ENCODE peak calls at places on chromosomes 1 and 21, in five cellular contexts. J, B, X, M and U are unnamed samples.

GRCh38 chr1:97314685-97315084 is 593.1 kb downstream of the PTBP2 start:
- DNase-seq in J (no peak), X (no peak), B (no peak), M (no peak), U (no peak)

GRCh38 chr1:182309631-182310351 is 81.8 kb downstream of the GLUL start:
- DNase-seq in X (no peak), B (no peak), M (no peak), J (peak; percentile 57), U (no peak)

GRCh38 chr1:225424562-225425210 is 3.2 kb downstream of the LBR start:
- DNase-seq in B (no peak), J (no peak), X (peak; percentile 55), M (no peak), U (no peak)

GRCh38 chr1:17837631-17838030 is 82.5 kb downstream of the ACTL8 start:
- DNase-seq in X (no peak), B (no peak), M (no peak), J (no peak), U (no peak)

GRCh38 chr1:16617778-16618580 is 4.6 kb upstream of the NBPF1 start:
- DNase-seq in B (no peak), M (no peak), J (peak; percentile 23), X (no peak), U (no peak)

GRCh38 chr1:94025383-94026340 is 95.3 kb downstream of the ABCA4 start:
- DNase-seq in M (no peak), X (peak; percentile 69), J (peak; percentile 44), B (no peak), U (no peak)

GRCh38 chr1:196114193-196114592 is 494.0 kb downstream of the KCNT2 start:
- DNase-seq in M (no peak), B (no peak), X (peak; percentile 19), J (no peak), U (no peak)

GRCh38 chr1:231918239-231919015 is 291.8 kb downstream of the DISC1 start:
- DNase-seq in B (no peak), X (no peak), J (no peak), M (no peak), U (no peak)

GRCh38 chr21:26840912-26841311 is 4.3 kb downstream of the ADAMTS1 start:
- DNase-seq in M (peak; percentile 57), J (no peak), B (no peak), X (peak; percentile 82), U (peak; percentile 86)

GRCh38 chr1:18266391-18266790 is 158.8 kb downstream of the IGSF21 start:
- DNase-seq in X (no peak), B (no peak), M (no peak), J (no peak), U (no peak)

GRCh38 chr1:17351598-17352324 is 20.2 kb upstream of the PADI6 start:
- DNase-seq in B (no peak), X (no peak), M (no peak), J (no peak), U (no peak)

GRCh38 chr1:145917595-145917994 is 922 bp downstream of the PEX11B start:
- DNase-seq in M (no peak), B (no peak), J (no peak), X (no peak), U (no peak)

GRCh38 chr1:110440877-110441276 is 10.1 kb upstream of the PROK1 start:
- DNase-seq in B (peak; percentile 15), J (no peak), M (no peak), X (peak; percentile 23), U (no peak)

GRCh38 chr21:46150491-46151121 is 4.8 kb downstream of the FTCD start:
- DNase-seq in B (no peak), M (no peak), J (no peak), X (no peak), U (no peak)

GRCh38 chr1:208535518-208535917 is 291.3 kb upstream of the PLXNA2 start:
- DNase-seq in M (no peak), B (no peak), J (no peak), X (no peak), U (no peak)

GRCh38 chr1:38370716-38371504 is 324.3 kb upstream of the POU3F1 start:
- DNase-seq in B (no peak), J (no peak), X (no peak), M (no peak), U (no peak)

GRCh38 chr1:9182784-9183257 is 51.8 kb upstream of the H6PD start:
- DNase-seq in X (no peak), M (peak; percentile 34), B (no peak), J (no peak), U (no peak)

GRCh38 chr1:178011101-178011828 is 41.4 kb upstream of the SEC16B start:
- DNase-seq in M (no peak), J (no peak), X (peak; percentile 5), B (no peak), U (no peak)

GRCh38 chr1:36124404-36125128 is 456 bp downstream of the COL8A2 start:
- DNase-seq in J (no peak), M (no peak), X (no peak), B (no peak), U (no peak)

GRCh38 chr1:25017436-25018109 is 87.5 kb upstream of the RUNX3 start:
- DNase-seq in J (no peak), M (no peak), X (peak; percentile 17), B (no peak), U (no peak)

GRCh38 chr1:210828996-210829596 is 304.9 kb downstream of the KCNH1 start:
- DNase-seq in X (no peak), B (no peak), J (no peak), M (no peak), U (no peak)

GRCh38 chr1:248696261-248696660 is 6.3 kb downstream of the OR14I1 start:
- DNase-seq in J (peak; percentile 49), B (no peak), X (no peak), M (no peak), U (no peak)

GRCh38 chr1:30692201-30692947 is 31.0 kb downstream of the MATN1 start:
- DNase-seq in J (no peak), M (no peak), B (no peak), X (no peak), U (no peak)

GRCh38 chr1:240906477-240906876 is 294.5 kb upstream of the GREM2 start:
- DNase-seq in B (no peak), X (no peak), J (peak; percentile 62), M (no peak), U (no peak)

DNA sequence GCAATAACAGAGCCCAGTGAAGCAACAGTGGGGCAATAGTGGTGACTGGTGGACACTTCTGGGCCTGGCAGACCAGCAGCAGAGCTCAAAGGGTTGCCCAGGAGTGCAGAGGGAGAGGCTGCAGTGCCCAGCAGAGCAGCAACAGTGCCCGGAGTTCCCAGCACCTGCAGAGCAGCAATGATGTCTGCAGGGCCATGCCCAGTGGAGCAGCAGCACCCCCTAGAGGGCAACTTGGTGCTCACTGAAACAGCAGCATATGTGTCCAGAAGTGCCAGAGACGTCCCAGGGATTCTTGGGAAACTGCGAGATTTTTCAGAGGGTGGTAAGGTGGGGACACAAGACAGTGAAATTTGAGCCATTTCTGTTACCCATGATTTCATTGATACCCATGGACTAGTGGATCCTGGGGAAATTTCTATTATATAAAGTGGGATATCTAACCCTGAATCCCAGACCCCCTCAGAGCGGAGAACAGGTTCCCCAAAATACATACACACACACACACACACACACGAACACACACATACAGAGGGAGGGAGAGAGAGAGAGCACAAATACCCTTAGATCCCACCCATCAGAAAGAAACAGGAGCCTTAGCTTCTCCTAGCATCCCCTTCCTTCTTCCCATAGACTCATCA is 156.9 kb upstream of the GJB5 start:
- DNase-seq in X (peak; percentile 35), M (peak; percentile 46), J (peak; percentile 75), B (peak; percentile 14), U (no peak)
- TF ChIP-seq CTCF in X (peak; percentile 77), M (peak; percentile 79), J (peak; percentile 67), B (peak; percentile 93), U (peak; percentile 93)

DNA sequence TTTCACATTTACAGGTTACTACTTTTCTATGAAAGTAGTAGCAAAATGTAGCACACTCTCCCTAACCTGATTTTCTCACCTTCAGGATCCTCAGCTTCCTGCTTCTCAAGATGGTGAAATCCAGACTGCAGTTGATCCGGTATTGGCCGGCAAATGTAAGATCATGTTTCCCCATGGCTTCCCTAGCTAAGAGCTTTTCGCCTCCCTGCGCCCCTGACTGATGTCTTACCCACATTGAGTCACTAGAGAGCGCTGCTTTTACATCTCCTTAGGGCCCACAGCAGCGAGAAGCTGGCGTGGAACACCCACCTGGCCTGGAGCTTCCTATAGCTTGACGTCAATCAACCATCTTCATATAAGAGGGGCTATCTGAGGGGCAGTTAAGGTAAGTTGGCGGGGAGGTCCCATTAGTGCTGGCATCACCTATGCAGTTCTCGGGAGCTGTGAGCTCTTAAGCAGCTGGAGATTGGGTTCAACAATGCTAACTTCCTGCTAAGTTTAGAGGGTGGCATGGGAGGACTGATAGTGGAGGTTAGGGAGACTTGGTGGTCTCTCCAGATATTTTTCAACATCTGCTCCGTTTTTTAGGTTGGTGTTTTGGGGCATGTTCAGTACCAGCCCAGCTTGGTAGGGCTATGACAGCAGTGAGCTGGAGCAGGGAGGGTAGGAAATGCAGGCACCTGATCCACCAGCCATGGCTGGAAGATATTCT is 5.5 kb downstream of the PTPN7 start:
- DNase-seq in J (peak; percentile 55), B (peak; percentile 20), X (peak; percentile 41), M (no peak), U (no peak)
- TF ChIP-seq CTCF in J (no peak), B (peak; percentile 49), X (peak; percentile 67), M (peak; percentile 51), U (peak; percentile 59)

DNA sequence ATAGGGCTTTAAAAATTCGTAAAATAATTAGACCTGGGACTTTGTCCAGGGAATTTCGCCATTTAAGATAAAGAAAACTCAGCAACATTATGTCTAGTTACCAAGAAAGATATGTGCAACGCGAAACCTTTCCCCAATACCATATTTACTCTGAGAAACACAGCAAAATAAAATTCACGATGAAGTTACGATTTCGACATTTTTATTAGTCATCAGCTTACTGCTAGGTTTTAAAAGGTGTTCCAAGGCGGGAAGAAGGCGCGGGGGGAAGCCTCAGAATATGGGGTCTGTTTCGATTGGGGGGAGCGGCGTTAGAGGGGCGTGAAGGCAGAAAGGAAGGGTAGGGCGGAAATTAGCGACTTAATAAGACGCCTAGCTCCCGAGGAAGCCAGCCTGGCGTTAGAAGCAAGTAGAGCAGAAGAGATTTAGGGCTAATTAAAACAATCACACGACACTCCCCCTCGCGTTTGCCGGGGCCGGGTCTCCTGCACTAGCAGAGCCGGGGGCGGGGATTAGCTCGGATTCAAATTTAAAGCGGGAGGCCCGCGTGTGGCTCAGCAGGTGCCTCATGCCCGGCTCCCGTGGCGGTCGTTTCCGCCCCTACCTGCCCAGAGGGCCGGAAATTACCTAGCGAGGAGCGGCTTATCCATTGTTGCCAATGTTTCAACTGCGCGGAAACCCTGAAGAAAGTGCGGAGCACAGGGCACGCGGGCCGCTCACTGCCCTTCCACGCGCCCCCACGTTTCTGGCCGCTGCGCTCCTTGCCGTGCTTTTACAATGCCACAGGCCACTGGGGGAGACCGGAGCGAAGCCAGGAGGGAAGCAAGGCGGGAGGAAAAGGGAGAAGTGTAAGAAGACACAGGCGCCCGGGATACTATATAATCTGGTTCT is 795 bp upstream of the POU2F1 start:
- DNase-seq in J (peak; percentile 95), M (peak; percentile 83), X (peak; percentile 12), B (no peak), U (no peak)
- TF ChIP-seq CTCF in J (no peak), M (no peak), X (no peak), B (no peak), U (no peak)

DNA sequence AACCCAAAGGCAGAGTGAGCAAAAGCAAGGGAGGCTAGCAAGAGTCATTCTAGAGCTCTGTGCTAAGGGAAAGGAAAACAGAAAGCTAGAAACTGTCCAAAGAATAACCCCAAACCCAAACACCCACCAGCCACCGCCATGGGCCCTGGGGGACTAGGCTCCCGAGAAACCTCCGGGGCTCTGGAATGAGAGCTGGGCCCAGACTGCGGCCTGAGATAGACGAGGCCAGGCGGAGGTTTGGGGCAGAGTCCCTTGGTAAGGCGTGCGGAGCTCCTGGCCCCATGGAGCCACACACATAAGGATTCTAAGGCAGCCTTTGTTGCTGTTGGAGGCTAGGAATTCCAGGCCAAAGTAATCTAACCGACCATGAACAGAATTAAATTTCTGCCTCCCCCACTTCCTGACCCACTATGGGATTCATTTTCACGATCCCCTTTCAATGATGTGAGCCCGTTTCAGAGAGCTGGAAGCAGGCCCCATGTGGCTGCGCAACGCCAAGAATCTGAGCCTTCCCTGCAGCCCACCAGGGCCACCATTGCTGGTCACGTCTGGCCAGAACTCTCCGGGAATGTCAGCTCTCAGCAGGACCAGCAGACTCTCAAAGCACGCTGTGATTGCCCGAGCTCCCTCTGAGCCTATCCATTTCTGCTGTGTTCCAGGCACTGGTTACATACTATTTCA is 145.0 kb downstream of the TRABD2B start:
- DNase-seq in J (no peak), B (no peak), X (no peak), M (no peak), U (no peak)
- TF ChIP-seq CTCF in J (no peak), B (no peak), X (no peak), M (no peak), U (no peak)